ENCODE peak calls at places on chromosomes 7 and 10, in five cellular contexts. One of them, this sample, is unnamed.
A peak's percentile ranks its signal among the peaks of the same experiment; 100 is the strongest.

GRCh38 chr10:13885238-13885990 is 298.6 kb downstream of the PRPF18 start:
- DNase-seq in effector memory CD4-positive, alpha-beta T cell: no peak
- DNase-seq in lung: no peak
- DNase-seq in HCT116: no peak
- DNase-seq in uterus: no peak
- DNase-seq in this sample: no peak

GRCh38 chr7:145224775-145225174 is 388.9 kb upstream of the TPK1 start:
- DNase-seq in HCT116: no peak
- DNase-seq in uterus: no peak
- DNase-seq in lung: no peak
- DNase-seq in effector memory CD4-positive, alpha-beta T cell: no peak
- DNase-seq in this sample: no peak

GRCh38 chr10:53664620-53665019 is 892.0 kb upstream of the MBL2 start:
- DNase-seq in effector memory CD4-positive, alpha-beta T cell: no peak
- DNase-seq in uterus: no peak
- DNase-seq in lung: peak; percentile 34
- DNase-seq in HCT116: no peak
- DNase-seq in this sample: no peak

GRCh38 chr7:148445260-148446044 is 145.1 kb upstream of the C7orf33 start:
- DNase-seq in effector memory CD4-positive, alpha-beta T cell: no peak
- DNase-seq in lung: no peak
- DNase-seq in uterus: no peak
- DNase-seq in HCT116: no peak
- DNase-seq in this sample: no peak

GRCh38 chr7:17185690-17186070 is 112.8 kb upstream of the AHR start:
- DNase-seq in uterus: no peak
- DNase-seq in effector memory CD4-positive, alpha-beta T cell: no peak
- DNase-seq in lung: no peak
- DNase-seq in HCT116: no peak
- DNase-seq in this sample: no peak

GRCh38 chr10:13272164-13272571 is 27.7 kb downstream of the PHYH start:
- DNase-seq in effector memory CD4-positive, alpha-beta T cell: no peak
- DNase-seq in HCT116: no peak
- DNase-seq in uterus: peak; percentile 53
- DNase-seq in lung: peak; percentile 44
- DNase-seq in this sample: no peak

GRCh38 chr10:5550250-5550545 is 25.4 kb downstream of the CALML3 start:
- DNase-seq in effector memory CD4-positive, alpha-beta T cell: no peak
- DNase-seq in lung: no peak
- DNase-seq in HCT116: no peak
- DNase-seq in uterus: no peak
- DNase-seq in this sample: no peak

GRCh38 chr7:148501707-148502139 is 88.8 kb upstream of the C7orf33 start:
- DNase-seq in lung: no peak
- DNase-seq in uterus: no peak
- DNase-seq in effector memory CD4-positive, alpha-beta T cell: no peak
- DNase-seq in HCT116: no peak
- DNase-seq in this sample: no peak

GRCh38 chr7:100044719-100045118 is 4.9 kb upstream of the ZSCAN21 start:
- DNase-seq in lung: no peak
- DNase-seq in HCT116: no peak
- DNase-seq in uterus: no peak
- DNase-seq in effector memory CD4-positive, alpha-beta T cell: no peak
- DNase-seq in this sample: no peak

GRCh38 chr10:91034494-91035157 is 113.7 kb upstream of the ANKRD1 start:
- DNase-seq in HCT116: no peak
- DNase-seq in uterus: peak; percentile 71
- DNase-seq in effector memory CD4-positive, alpha-beta T cell: no peak
- DNase-seq in lung: peak; percentile 46
- DNase-seq in this sample: no peak

GRCh38 chr10:77223532-77224460 is 413.8 kb downstream of the KCNMA1 start:
- DNase-seq in effector memory CD4-positive, alpha-beta T cell: no peak
- DNase-seq in uterus: no peak
- DNase-seq in lung: no peak
- DNase-seq in HCT116: no peak
- DNase-seq in this sample: no peak

GRCh38 chr10:119619215-119619614 is 22.5 kb upstream of the TIAL1 start:
- DNase-seq in uterus: no peak
- DNase-seq in lung: no peak
- DNase-seq in effector memory CD4-positive, alpha-beta T cell: no peak
- DNase-seq in HCT116: no peak
- DNase-seq in this sample: no peak

GRCh38 chr10:18140957-18141888 is 999 bp downstream of the CACNB2 start:
- DNase-seq in HCT116: no peak
- DNase-seq in lung: no peak
- DNase-seq in effector memory CD4-positive, alpha-beta T cell: no peak
- DNase-seq in uterus: peak; percentile 35
- DNase-seq in this sample: no peak

GRCh38 chr7:22319424-22320403 is 37.2 kb downstream of the RAPGEF5 start:
- DNase-seq in effector memory CD4-positive, alpha-beta T cell: no peak
- DNase-seq in uterus: no peak
- DNase-seq in lung: no peak
- DNase-seq in HCT116: no peak
- DNase-seq in this sample: no peak

GRCh38 chr7:46229409-46229808 is 308.3 kb upstream of the IGFBP3 start:
- DNase-seq in lung: no peak
- DNase-seq in effector memory CD4-positive, alpha-beta T cell: no peak
- DNase-seq in uterus: no peak
- DNase-seq in HCT116: no peak
- DNase-seq in this sample: no peak

GRCh38 chr10:24202181-24202570 is 6.8 kb upstream of the KIAA1217 start:
- DNase-seq in HCT116: no peak
- DNase-seq in uterus: no peak
- DNase-seq in lung: no peak
- DNase-seq in effector memory CD4-positive, alpha-beta T cell: no peak
- DNase-seq in this sample: no peak

GRCh38 chr7:32762321-32762669 is 129.3 kb downstream of the KBTBD2 start:
- DNase-seq in effector memory CD4-positive, alpha-beta T cell: no peak
- DNase-seq in lung: no peak
- DNase-seq in HCT116: no peak
- DNase-seq in uterus: no peak
- DNase-seq in this sample: no peak

GRCh38 chr7:96021533-96021932 is 249.2 kb downstream of the DYNC1I1 start:
- DNase-seq in HCT116: no peak
- DNase-seq in lung: no peak
- DNase-seq in uterus: no peak
- DNase-seq in effector memory CD4-positive, alpha-beta T cell: no peak
- DNase-seq in this sample: no peak

GRCh38 chr10:101139421-101139911 is 8.4 kb downstream of the TLX1 start:
- DNase-seq in lung: no peak
- DNase-seq in uterus: no peak
- DNase-seq in effector memory CD4-positive, alpha-beta T cell: no peak
- DNase-seq in HCT116: no peak
- DNase-seq in this sample: no peak

GRCh38 chr7:78175744-78176143 is 377.2 kb downstream of the PHTF2 start:
- DNase-seq in lung: no peak
- DNase-seq in HCT116: no peak
- DNase-seq in effector memory CD4-positive, alpha-beta T cell: no peak
- DNase-seq in uterus: no peak
- DNase-seq in this sample: no peak

GRCh38 chr10:14356921-14357320 is 26.2 kb upstream of the FRMD4A start:
- DNase-seq in HCT116: no peak
- DNase-seq in lung: no peak
- DNase-seq in uterus: no peak
- DNase-seq in effector memory CD4-positive, alpha-beta T cell: no peak
- DNase-seq in this sample: no peak

GRCh38 chr10:124296121-124296812 is 122.5 kb downstream of the OAT start:
- DNase-seq in lung: no peak
- DNase-seq in effector memory CD4-positive, alpha-beta T cell: no peak
- DNase-seq in HCT116: no peak
- DNase-seq in uterus: no peak
- DNase-seq in this sample: no peak

DNA sequence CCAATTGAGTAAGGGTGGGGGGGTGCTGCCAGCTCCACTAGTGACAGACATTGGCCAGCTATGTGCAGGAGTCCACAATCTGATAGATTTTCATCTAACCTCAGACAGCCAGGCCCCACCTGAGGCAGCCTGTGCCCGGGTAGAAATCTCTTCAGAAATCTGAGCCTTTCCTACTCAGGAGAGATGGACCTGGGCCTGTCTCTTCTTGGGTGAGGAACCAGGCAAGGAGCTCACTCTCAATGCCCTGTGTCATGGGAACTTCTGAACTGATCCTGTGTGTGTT is 86.9 kb downstream of the UBE2H start:
- DNase-seq in uterus: no peak
- DNase-seq in lung: no peak
- DNase-seq in HCT116: no peak
- DNase-seq in effector memory CD4-positive, alpha-beta T cell: no peak
- DNase-seq in this sample: no peak
- H3K27ac ChIP-seq in uterus: peak overlapping the region; percentile 85
- H3K27ac ChIP-seq in lung: peak overlapping the region; percentile 7
- H3K27ac ChIP-seq in HCT116: peak overlapping the region; percentile 18
- H3K27ac ChIP-seq in effector memory CD4-positive, alpha-beta T cell: no peak overlapping the region
- H3K27ac ChIP-seq in this sample: no peak overlapping the region

GRCh38 chr10:21495686-21496284 is 29.7 kb downstream of the SKIDA1 start:
- DNase-seq in uterus: peak; percentile 84
- DNase-seq in lung: peak; percentile 84
- DNase-seq in HCT116: peak; percentile 67
- DNase-seq in effector memory CD4-positive, alpha-beta T cell: peak; percentile 73
- DNase-seq in this sample: peak; percentile 76

GRCh38 chr10:21495002-21495685 is 30.3 kb downstream of the SKIDA1 start:
- DNase-seq in lung: no peak
- DNase-seq in HCT116: no peak
- DNase-seq in effector memory CD4-positive, alpha-beta T cell: no peak
- DNase-seq in uterus: peak; percentile 21
- DNase-seq in this sample: no peak

GRCh38 chr10:21496285-21497176 is 29.0 kb downstream of the SKIDA1 start:
- DNase-seq in uterus: peak; percentile 37
- DNase-seq in HCT116: no peak
- DNase-seq in effector memory CD4-positive, alpha-beta T cell: no peak
- DNase-seq in lung: peak; percentile 46
- DNase-seq in this sample: peak; percentile 72

GRCh38 chr10:21493841-21494220 is 31.7 kb downstream of the SKIDA1 start:
- DNase-seq in HCT116: no peak
- DNase-seq in uterus: no peak
- DNase-seq in lung: no peak
- DNase-seq in effector memory CD4-positive, alpha-beta T cell: no peak
- DNase-seq in this sample: no peak

GRCh38 chr10:21494221-21495001 is 31.1 kb downstream of the SKIDA1 start:
- DNase-seq in effector memory CD4-positive, alpha-beta T cell: no peak
- DNase-seq in lung: no peak
- DNase-seq in uterus: no peak
- DNase-seq in HCT116: no peak
- DNase-seq in this sample: no peak
- H3K4me1 ChIP-seq in effector memory CD4-positive, alpha-beta T cell: peaks cover 37% of the 10 kb centered on the region
- H3K4me1 ChIP-seq in lung: peaks cover 6% of the 10 kb centered on the region
- H3K4me1 ChIP-seq in uterus: no peaks in the 10 kb centered on the region
- H3K4me1 ChIP-seq in HCT116: peaks cover 2% of the 10 kb centered on the region
- H3K4me1 ChIP-seq in this sample: peaks cover 3% of the 10 kb centered on the region

DNA sequence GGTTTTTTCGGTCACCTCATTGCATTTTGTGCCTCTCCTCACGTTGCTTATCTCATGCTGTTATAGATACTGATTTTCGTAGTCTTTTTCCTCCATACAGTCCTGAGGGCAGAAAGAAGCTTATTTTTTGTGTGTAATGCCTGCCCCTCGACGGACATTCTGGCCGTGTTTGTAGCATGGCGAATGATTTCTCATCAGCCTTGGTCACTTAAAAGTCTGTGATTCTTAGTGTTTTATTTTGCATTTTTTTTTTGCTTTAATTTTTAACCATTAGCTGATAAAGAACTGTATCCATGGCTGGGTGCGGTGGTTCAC is 469 bp upstream of the NOC3L start:
- DNase-seq in uterus: no peak
- DNase-seq in lung: no peak
- DNase-seq in HCT116: no peak
- DNase-seq in effector memory CD4-positive, alpha-beta T cell: no peak
- DNase-seq in this sample: no peak
- H3K27ac ChIP-seq in uterus: peak overlapping the region; percentile 68
- H3K27ac ChIP-seq in lung: no peak overlapping the region
- H3K27ac ChIP-seq in HCT116: no peak overlapping the region
- H3K27ac ChIP-seq in effector memory CD4-positive, alpha-beta T cell: peak overlapping the region; percentile 91
- H3K27ac ChIP-seq in this sample: peak overlapping the region; percentile 61

DNA sequence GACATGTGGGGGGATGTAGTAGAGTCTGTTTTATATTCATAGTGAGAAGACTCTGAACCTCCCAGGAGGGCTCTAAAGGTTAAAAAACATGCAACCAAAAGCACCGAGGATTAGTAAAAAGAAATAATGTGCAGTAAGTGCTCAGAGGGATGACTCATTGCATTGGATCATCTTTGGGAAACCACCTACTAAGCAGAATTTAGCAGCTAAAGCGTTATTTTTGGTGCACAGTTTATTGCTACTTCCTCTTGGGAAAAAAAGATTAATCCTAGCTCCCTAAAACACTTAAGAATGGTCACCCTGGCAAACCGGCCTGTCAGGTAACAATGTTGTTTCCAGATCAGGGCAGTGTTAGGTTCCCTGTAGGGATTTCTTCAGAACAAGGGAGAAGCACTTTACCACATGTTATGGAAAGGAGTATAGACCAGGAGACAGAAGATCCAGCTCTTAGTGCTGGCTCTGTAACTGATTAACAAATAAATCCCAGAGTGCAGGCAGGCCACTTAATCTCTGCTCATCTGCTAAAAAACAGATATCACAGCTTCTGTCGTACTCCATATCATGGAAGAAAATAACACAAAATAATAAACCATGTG is 44.8 kb upstream of the FAM133B start:
- DNase-seq in uterus: no peak
- DNase-seq in effector memory CD4-positive, alpha-beta T cell: no peak
- DNase-seq in lung: no peak
- DNase-seq in HCT116: peak; percentile 39
- DNase-seq in this sample: no peak
- H3K4me1 ChIP-seq in uterus: peaks cover 7% of the 10 kb centered on the region
- H3K4me1 ChIP-seq in effector memory CD4-positive, alpha-beta T cell: peaks cover 27% of the 10 kb centered on the region
- H3K4me1 ChIP-seq in lung: peaks cover under 1% of the 10 kb centered on the region
- H3K4me1 ChIP-seq in HCT116: peaks cover 38% of the 10 kb centered on the region
- H3K4me1 ChIP-seq in this sample: peaks cover 52% of the 10 kb centered on the region

DNA sequence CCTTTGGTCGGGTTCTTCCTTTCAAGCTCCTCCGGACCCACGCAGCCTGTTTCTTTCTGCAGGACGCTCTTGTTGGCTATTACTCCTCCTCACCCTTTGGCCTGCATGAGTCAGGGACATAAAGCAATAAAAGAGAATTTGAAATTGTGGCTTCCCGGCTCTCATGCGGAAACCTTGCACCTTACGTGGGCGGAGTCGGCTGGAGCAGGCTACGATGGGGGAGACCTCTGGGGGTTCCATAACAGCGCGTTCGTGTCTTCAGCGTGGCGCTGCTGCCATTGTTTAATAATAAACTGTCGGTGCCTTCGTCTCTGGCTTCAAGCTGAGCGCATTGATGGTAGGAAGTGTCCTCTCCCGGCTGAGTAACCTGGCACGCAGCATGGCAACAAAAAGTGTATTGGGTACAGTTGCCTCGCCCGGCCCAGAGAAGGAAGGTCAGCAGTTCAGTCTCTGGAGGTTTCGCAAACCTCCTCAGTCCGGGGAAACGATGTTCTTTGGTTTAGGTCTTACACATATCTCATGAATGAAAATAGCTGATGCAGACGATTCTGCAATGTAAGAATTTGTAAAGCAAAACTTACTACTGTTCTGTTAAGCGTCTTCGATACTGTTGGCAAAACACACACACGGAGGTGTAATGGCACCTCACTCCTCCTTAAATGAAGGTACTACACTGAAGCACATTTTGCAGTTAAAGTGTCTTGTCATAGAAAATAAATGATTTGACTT is 623 bp upstream of the CCDC186 start:
- DNase-seq in effector memory CD4-positive, alpha-beta T cell: no peak
- DNase-seq in HCT116: no peak
- DNase-seq in uterus: no peak
- DNase-seq in lung: peak; percentile 76
- DNase-seq in this sample: peak; percentile 64
- H3K27ac ChIP-seq in effector memory CD4-positive, alpha-beta T cell: peak overlapping the region; percentile 81
- H3K27ac ChIP-seq in HCT116: peak overlapping the region; percentile 27
- H3K27ac ChIP-seq in uterus: peak overlapping the region; percentile 97
- H3K27ac ChIP-seq in lung: peak overlapping the region; percentile 81
- H3K27ac ChIP-seq in this sample: peak overlapping the region; percentile 47

This sample was measured in RWPE2.